ENCODE peak calls at places on chromosomes 13 and 19, in five cellular contexts. One of them, this sample, is unnamed.
A peak's percentile ranks its signal among the peaks of the same experiment; 100 is the strongest.

GRCh38 chr13:48808689-48809088 is 155.0 kb downstream of the CYSLTR2 start:
- DNase-seq in immature natural killer cell: no peak
- DNase-seq in tibial nerve: no peak
- DNase-seq in uterus: no peak
- DNase-seq in lower leg skin: no peak
- DNase-seq in this sample: no peak

GRCh38 chr19:13957107-13957506 is 4.8 kb downstream of the DCAF15 start:
- DNase-seq in immature natural killer cell: no peak
- DNase-seq in tibial nerve: no peak
- DNase-seq in uterus: no peak
- DNase-seq in lower leg skin: no peak
- DNase-seq in this sample: no peak

GRCh38 chr19:16820056-16820455 is 9.1 kb upstream of the SIN3B start:
- DNase-seq in immature natural killer cell: no peak
- DNase-seq in tibial nerve: no peak
- DNase-seq in uterus: no peak
- DNase-seq in lower leg skin: no peak
- DNase-seq in this sample: no peak

GRCh38 chr19:51365211-51366049 is 758 bp downstream of the ETFB start:
- DNase-seq in immature natural killer cell: no peak
- DNase-seq in tibial nerve: peak; percentile 22
- DNase-seq in uterus: peak; percentile 31
- DNase-seq in lower leg skin: no peak
- DNase-seq in this sample: no peak

GRCh38 chr19:33507021-33507956 is 14.3 kb downstream of the PEPD start:
- DNase-seq in immature natural killer cell: no peak
- DNase-seq in tibial nerve: no peak
- DNase-seq in uterus: no peak
- DNase-seq in lower leg skin: no peak
- DNase-seq in this sample: no peak

GRCh38 chr13:80428344-80429096 is 87.6 kb upstream of the SPRY2 start:
- DNase-seq in immature natural killer cell: no peak
- DNase-seq in tibial nerve: no peak
- DNase-seq in uterus: no peak
- DNase-seq in lower leg skin: no peak
- DNase-seq in this sample: no peak

GRCh38 chr19:19955208-19955607 is 54.5 kb downstream of the ZNF93 start:
- DNase-seq in immature natural killer cell: no peak
- DNase-seq in tibial nerve: no peak
- DNase-seq in uterus: no peak
- DNase-seq in lower leg skin: no peak
- DNase-seq in this sample: no peak

GRCh38 chr19:1125601-1126533 is 22.1 kb downstream of the GPX4 start:
- DNase-seq in immature natural killer cell: no peak
- DNase-seq in tibial nerve: no peak
- DNase-seq in uterus: no peak
- DNase-seq in lower leg skin: no peak
- DNase-seq in this sample: no peak

GRCh38 chr13:82747948-82748347 is 1134.3 kb downstream of the SLITRK1 start:
- DNase-seq in immature natural killer cell: no peak
- DNase-seq in tibial nerve: no peak
- DNase-seq in uterus: no peak
- DNase-seq in lower leg skin: no peak
- DNase-seq in this sample: no peak

GRCh38 chr19:47813304-47813994 is 8.3 kb upstream of the CRX start:
- DNase-seq in immature natural killer cell: peak; percentile 49
- DNase-seq in tibial nerve: peak; percentile 69
- DNase-seq in uterus: peak; percentile 49
- DNase-seq in lower leg skin: peak; percentile 90
- DNase-seq in this sample: peak; percentile 48

GRCh38 chr19:8503506-8503905 is 1.1 kb upstream of the PRAM1 start:
- DNase-seq in immature natural killer cell: no peak
- DNase-seq in tibial nerve: no peak
- DNase-seq in uterus: no peak
- DNase-seq in lower leg skin: no peak
- DNase-seq in this sample: no peak

GRCh38 chr13:46598140-46598819 is 45.3 kb downstream of the LRCH1 start:
- DNase-seq in immature natural killer cell: peak; percentile 28
- DNase-seq in tibial nerve: no peak
- DNase-seq in uterus: no peak
- DNase-seq in lower leg skin: no peak
- DNase-seq in this sample: no peak

GRCh38 chr19:7769171-7769570 is 6.1 kb downstream of the CLEC4M start:
- DNase-seq in immature natural killer cell: no peak
- DNase-seq in tibial nerve: no peak
- DNase-seq in uterus: no peak
- DNase-seq in lower leg skin: peak; percentile 37
- DNase-seq in this sample: no peak

GRCh38 chr19:604355-604754 is 14.7 kb downstream of the HCN2 start:
- DNase-seq in immature natural killer cell: peak; percentile 34
- DNase-seq in tibial nerve: no peak
- DNase-seq in uterus: no peak
- DNase-seq in lower leg skin: no peak
- DNase-seq in this sample: no peak

GRCh38 chr19:40601061-40601973 is at the start of gene LTBP4:
- DNase-seq in immature natural killer cell: no peak
- DNase-seq in tibial nerve: no peak
- DNase-seq in uterus: peak; percentile 85
- DNase-seq in lower leg skin: peak; percentile 90
- DNase-seq in this sample: no peak

GRCh38 chr19:10725415-10725814 is 7.5 kb downstream of the DNM2 start:
- DNase-seq in immature natural killer cell: no peak
- DNase-seq in tibial nerve: no peak
- DNase-seq in uterus: no peak
- DNase-seq in lower leg skin: no peak
- DNase-seq in this sample: no peak

GRCh38 chr13:114115191-114115671 is 17.2 kb downstream of the RASA3 start:
- DNase-seq in immature natural killer cell: peak; percentile 51
- DNase-seq in tibial nerve: no peak
- DNase-seq in uterus: peak; percentile 16
- DNase-seq in lower leg skin: peak; percentile 87
- DNase-seq in this sample: no peak

GRCh38 chr13:94209110-94209509 is 270.4 kb downstream of the DCT start:
- DNase-seq in immature natural killer cell: no peak
- DNase-seq in tibial nerve: no peak
- DNase-seq in uterus: no peak
- DNase-seq in lower leg skin: no peak
- DNase-seq in this sample: no peak

GRCh38 chr19:41133260-41133659 is 19.0 kb downstream of the CYP2F1 start:
- DNase-seq in immature natural killer cell: no peak
- DNase-seq in tibial nerve: no peak
- DNase-seq in uterus: no peak
- DNase-seq in lower leg skin: no peak
- DNase-seq in this sample: no peak

GRCh38 chr19:37227996-37228395 is 10.0 kb downstream of the ZNF383 start:
- DNase-seq in immature natural killer cell: peak; percentile 28
- DNase-seq in tibial nerve: no peak
- DNase-seq in uterus: no peak
- DNase-seq in lower leg skin: no peak
- DNase-seq in this sample: peak; percentile 3

GRCh38 chr19:9818175-9818733 is 625 bp downstream of the FBXL12 start:
- DNase-seq in immature natural killer cell: no peak
- DNase-seq in tibial nerve: no peak
- DNase-seq in uterus: no peak
- DNase-seq in lower leg skin: no peak
- DNase-seq in this sample: no peak

GRCh38 chr19:33476151-33476707 is 45.4 kb downstream of the PEPD start:
- DNase-seq in immature natural killer cell: no peak
- DNase-seq in tibial nerve: no peak
- DNase-seq in uterus: no peak
- DNase-seq in lower leg skin: peak; percentile 79
- DNase-seq in this sample: no peak

GRCh38 chr13:93558637-93559036 is 332.0 kb downstream of the GPC6 start:
- DNase-seq in immature natural killer cell: no peak
- DNase-seq in tibial nerve: no peak
- DNase-seq in uterus: no peak
- DNase-seq in lower leg skin: no peak
- DNase-seq in this sample: no peak

GRCh38 chr13:44404261-44405139 is 30.9 kb downstream of the SERP2 start:
- DNase-seq in immature natural killer cell: no peak
- DNase-seq in tibial nerve: no peak
- DNase-seq in uterus: no peak
- DNase-seq in lower leg skin: no peak
- DNase-seq in this sample: no peak

GRCh38 chr19:4909897-4910593 is 744 bp downstream of the UHRF1 start:
- DNase-seq in immature natural killer cell: peak; percentile 91
- DNase-seq in tibial nerve: peak; percentile 89
- DNase-seq in uterus: peak; percentile 86
- DNase-seq in lower leg skin: peak; percentile 98
- DNase-seq in this sample: peak; percentile 84

GRCh38 chr19:29731331-29731850 is 16.3 kb upstream of the C19orf12 start:
- DNase-seq in immature natural killer cell: no peak
- DNase-seq in tibial nerve: no peak
- DNase-seq in uterus: no peak
- DNase-seq in lower leg skin: no peak
- DNase-seq in this sample: no peak

GRCh38 chr19:38635483-38636399 is 11.7 kb upstream of the ACTN4 start:
- DNase-seq in immature natural killer cell: no peak
- DNase-seq in tibial nerve: no peak
- DNase-seq in uterus: no peak
- DNase-seq in lower leg skin: no peak
- DNase-seq in this sample: no peak

GRCh38 chr19:35140898-35141626 is 2.0 kb upstream of the FXYD7 start:
- DNase-seq in immature natural killer cell: peak; percentile 87
- DNase-seq in tibial nerve: peak; percentile 94
- DNase-seq in uterus: peak; percentile 97
- DNase-seq in lower leg skin: peak; percentile 98
- DNase-seq in this sample: peak; percentile 85

GRCh38 chr13:34523401-34523800 is 418.7 kb upstream of the NBEA start:
- DNase-seq in immature natural killer cell: no peak
- DNase-seq in tibial nerve: no peak
- DNase-seq in uterus: no peak
- DNase-seq in lower leg skin: no peak
- DNase-seq in this sample: no peak

GRCh38 chr13:50893211-50893852 is 16.3 kb upstream of the RNASEH2B start:
- DNase-seq in immature natural killer cell: peak; percentile 56
- DNase-seq in tibial nerve: no peak
- DNase-seq in uterus: no peak
- DNase-seq in lower leg skin: no peak
- DNase-seq in this sample: peak; percentile 97

GRCh38 chr19:53019684-53020083 is 6.0 kb downstream of the ERVV-1 start:
- DNase-seq in immature natural killer cell: peak; percentile 2
- DNase-seq in tibial nerve: no peak
- DNase-seq in uterus: no peak
- DNase-seq in lower leg skin: peak; percentile 43
- DNase-seq in this sample: no peak

GRCh38 chr13:30616927-30617314 is 799 bp upstream of the USPL1 start:
- DNase-seq in immature natural killer cell: peak; percentile 74
- DNase-seq in tibial nerve: peak; percentile 86
- DNase-seq in uterus: peak; percentile 64
- DNase-seq in lower leg skin: peak; percentile 92
- DNase-seq in this sample: peak; percentile 73

This sample was measured in Jurkat, Clone E6-1.